ENCODE peak calls at places on chromosomes 5 and 9, in seven cellular contexts. One of them, this sample, is unnamed.

GRCh38 chr5:134148316-134148715 is 28.4 kb downstream of the SKP1 start:
- DNase-seq in M059J: no peak
- DNase-seq in islet precursor cell: no peak
- DNase-seq in memory B cell: no peak
- DNase-seq in SJSA1: peak
- DNase-seq in stimulated activated CD4-positive, alpha-beta T cell treated with anti-CD3 and anti-CD28 coated beads, Interleukin-2, amount 100 ng/mL, for 48 hours: no peak
- DNase-seq in BJ: no peak
- DNase-seq in this sample: no peak

GRCh38 chr9:125949247-125949646 is 202.1 kb downstream of the PBX3 start:
- DNase-seq in BJ: no peak
- DNase-seq in memory B cell: no peak
- DNase-seq in islet precursor cell: no peak
- DNase-seq in stimulated activated CD4-positive, alpha-beta T cell treated with anti-CD3 and anti-CD28 coated beads, Interleukin-2, amount 100 ng/mL, for 48 hours: no peak
- DNase-seq in SJSA1: no peak
- DNase-seq in M059J: peak
- DNase-seq in this sample: no peak

GRCh38 chr5:167574381-167574780 is 717.1 kb upstream of the WWC1 start:
- DNase-seq in memory B cell: no peak
- DNase-seq in stimulated activated CD4-positive, alpha-beta T cell treated with anti-CD3 and anti-CD28 coated beads, Interleukin-2, amount 100 ng/mL, for 48 hours: no peak
- DNase-seq in M059J: no peak
- DNase-seq in BJ: no peak
- DNase-seq in SJSA1: no peak
- DNase-seq in islet precursor cell: no peak
- DNase-seq in this sample: no peak

GRCh38 chr9:30039712-30040111 is 2344.7 kb upstream of the ACO1 start:
- DNase-seq in memory B cell: no peak
- DNase-seq in M059J: no peak
- DNase-seq in islet precursor cell: no peak
- DNase-seq in stimulated activated CD4-positive, alpha-beta T cell treated with anti-CD3 and anti-CD28 coated beads, Interleukin-2, amount 100 ng/mL, for 48 hours: no peak
- DNase-seq in BJ: no peak
- DNase-seq in SJSA1: no peak
- DNase-seq in this sample: no peak

GRCh38 chr9:27654629-27655285 is 81.5 kb upstream of the C9orf72 start:
- DNase-seq in islet precursor cell: no peak
- DNase-seq in stimulated activated CD4-positive, alpha-beta T cell treated with anti-CD3 and anti-CD28 coated beads, Interleukin-2, amount 100 ng/mL, for 48 hours: no peak
- DNase-seq in M059J: no peak
- DNase-seq in SJSA1: no peak
- DNase-seq in memory B cell: no peak
- DNase-seq in BJ: no peak
- DNase-seq in this sample: no peak

GRCh38 chr5:26805076-26805475 is 233.3 kb downstream of the CDH9 start:
- DNase-seq in SJSA1: no peak
- DNase-seq in islet precursor cell: no peak
- DNase-seq in M059J: peak
- DNase-seq in memory B cell: no peak
- DNase-seq in BJ: no peak
- DNase-seq in stimulated activated CD4-positive, alpha-beta T cell treated with anti-CD3 and anti-CD28 coated beads, Interleukin-2, amount 100 ng/mL, for 48 hours: no peak
- DNase-seq in this sample: no peak

GRCh38 chr9:72592501-72593403 is 71.3 kb downstream of the TMC1 start:
- DNase-seq in BJ: no peak
- DNase-seq in islet precursor cell: peak
- DNase-seq in M059J: peak
- DNase-seq in SJSA1: no peak
- DNase-seq in stimulated activated CD4-positive, alpha-beta T cell treated with anti-CD3 and anti-CD28 coated beads, Interleukin-2, amount 100 ng/mL, for 48 hours: no peak
- DNase-seq in memory B cell: peak
- DNase-seq in this sample: no peak

GRCh38 chr5:67059747-67060490 is 136.7 kb downstream of the CD180 start:
- DNase-seq in islet precursor cell: no peak
- DNase-seq in memory B cell: no peak
- DNase-seq in stimulated activated CD4-positive, alpha-beta T cell treated with anti-CD3 and anti-CD28 coated beads, Interleukin-2, amount 100 ng/mL, for 48 hours: no peak
- DNase-seq in M059J: peak
- DNase-seq in SJSA1: no peak
- DNase-seq in BJ: no peak
- DNase-seq in this sample: no peak

GRCh38 chr5:74851684-74852353 is 14.4 kb downstream of the FAM169A start:
- DNase-seq in SJSA1: no peak
- DNase-seq in M059J: peak
- DNase-seq in stimulated activated CD4-positive, alpha-beta T cell treated with anti-CD3 and anti-CD28 coated beads, Interleukin-2, amount 100 ng/mL, for 48 hours: no peak
- DNase-seq in islet precursor cell: no peak
- DNase-seq in memory B cell: no peak
- DNase-seq in BJ: peak
- DNase-seq in this sample: no peak

GRCh38 chr9:32490601-32491000 is 35.4 kb downstream of the RIGI start:
- DNase-seq in memory B cell: no peak
- DNase-seq in BJ: no peak
- DNase-seq in M059J: no peak
- DNase-seq in islet precursor cell: no peak
- DNase-seq in SJSA1: no peak
- DNase-seq in stimulated activated CD4-positive, alpha-beta T cell treated with anti-CD3 and anti-CD28 coated beads, Interleukin-2, amount 100 ng/mL, for 48 hours: no peak
- DNase-seq in this sample: no peak

GRCh38 chr9:108865037-108865436 is 3.0 kb downstream of the ACTL7A start:
- DNase-seq in BJ: no peak
- DNase-seq in memory B cell: no peak
- DNase-seq in M059J: peak
- DNase-seq in SJSA1: no peak
- DNase-seq in islet precursor cell: no peak
- DNase-seq in stimulated activated CD4-positive, alpha-beta T cell treated with anti-CD3 and anti-CD28 coated beads, Interleukin-2, amount 100 ng/mL, for 48 hours: no peak
- DNase-seq in this sample: no peak

GRCh38 chr5:68216737-68217231 is 1.2 kb downstream of the PIK3R1 start:
- DNase-seq in islet precursor cell: no peak
- DNase-seq in BJ: no peak
- DNase-seq in memory B cell: no peak
- DNase-seq in stimulated activated CD4-positive, alpha-beta T cell treated with anti-CD3 and anti-CD28 coated beads, Interleukin-2, amount 100 ng/mL, for 48 hours: no peak
- DNase-seq in M059J: no peak
- DNase-seq in SJSA1: no peak
- DNase-seq in this sample: no peak

GRCh38 chr9:13443380-13444271 is 164.1 kb upstream of the MPDZ start:
- DNase-seq in M059J: no peak
- DNase-seq in islet precursor cell: no peak
- DNase-seq in BJ: no peak
- DNase-seq in stimulated activated CD4-positive, alpha-beta T cell treated with anti-CD3 and anti-CD28 coated beads, Interleukin-2, amount 100 ng/mL, for 48 hours: no peak
- DNase-seq in SJSA1: no peak
- DNase-seq in memory B cell: no peak
- DNase-seq in this sample: no peak

GRCh38 chr9:4301971-4302427 is 2.1 kb upstream of the GLIS3 start:
- DNase-seq in memory B cell: no peak
- DNase-seq in BJ: peak
- DNase-seq in islet precursor cell: peak
- DNase-seq in SJSA1: peak
- DNase-seq in M059J: peak
- DNase-seq in stimulated activated CD4-positive, alpha-beta T cell treated with anti-CD3 and anti-CD28 coated beads, Interleukin-2, amount 100 ng/mL, for 48 hours: no peak
- DNase-seq in this sample: no peak

GRCh38 chr5:75668988-75669760 is 48.1 kb downstream of the POC5 start:
- DNase-seq in M059J: peak
- DNase-seq in SJSA1: peak
- DNase-seq in islet precursor cell: peak
- DNase-seq in stimulated activated CD4-positive, alpha-beta T cell treated with anti-CD3 and anti-CD28 coated beads, Interleukin-2, amount 100 ng/mL, for 48 hours: peak
- DNase-seq in BJ: no peak
- DNase-seq in memory B cell: no peak
- DNase-seq in this sample: peak

GRCh38 chr5:171580506-171581265 is 161.2 kb downstream of the FGF18 start:
- DNase-seq in islet precursor cell: no peak
- DNase-seq in SJSA1: peak
- DNase-seq in stimulated activated CD4-positive, alpha-beta T cell treated with anti-CD3 and anti-CD28 coated beads, Interleukin-2, amount 100 ng/mL, for 48 hours: no peak
- DNase-seq in BJ: no peak
- DNase-seq in M059J: peak
- DNase-seq in memory B cell: no peak
- DNase-seq in this sample: no peak

GRCh38 chr9:101601904-101602765 is 7.4 kb upstream of the PPP3R2 start:
- DNase-seq in islet precursor cell: peak
- DNase-seq in BJ: no peak
- DNase-seq in memory B cell: peak
- DNase-seq in SJSA1: no peak
- DNase-seq in M059J: peak
- DNase-seq in stimulated activated CD4-positive, alpha-beta T cell treated with anti-CD3 and anti-CD28 coated beads, Interleukin-2, amount 100 ng/mL, for 48 hours: no peak
- DNase-seq in this sample: peak

This sample was measured in Peyer's patch.